ENCODE peak calls at places on chromosomes 16 and 17, in ten cellular contexts. Y is progenitor cell of endocrine pancreas, K is sigmoid colon, I is astrocyte of the spinal cord, C is cardiac muscle cell, A is AG04450, V is breast epithelium, Q is lower leg skin, B is stomach, N is transverse colon. J is an unnamed sample.

GRCh38 chr16:10972956-10973464 is 28.6 kb downstream of the CLEC16A start:
- DNase-seq in Y (no peak), K (no peak), I (no peak), C (no peak), A (no peak), V (no peak), Q (no peak), B (no peak), N (no peak), J (no peak)

GRCh38 chr17:32142857-32143524 is 689 bp downstream of the RHOT1 start:
- DNase-seq in Y (peak; percentile 54), K (peak; percentile 70), I (peak; percentile 55), C (peak; percentile 71), A (peak; percentile 39), V (peak; percentile 49), Q (peak; percentile 89), B (peak; percentile 88), N (peak; percentile 68), J (peak; percentile 40)

GRCh38 chr17:34840758-34841157 is 120.5 kb downstream of the CCT6B start:
- DNase-seq in Y (no peak), K (no peak), I (no peak), C (peak; percentile 10), A (no peak), V (no peak), Q (no peak), B (no peak), N (no peak), J (no peak)

GRCh38 chr17:1574697-1575471 is 12.3 kb upstream of the PITPNA start:
- DNase-seq in Y (no peak), K (no peak), I (no peak), C (no peak), A (no peak), V (no peak), Q (peak; percentile 87), B (no peak), N (no peak), J (no peak)

GRCh38 chr17:80254396-80255241 is 6.0 kb upstream of the RNF213 start:
- DNase-seq in Y (no peak), K (no peak), I (peak; percentile 85), C (peak; percentile 74), A (peak; percentile 68), V (peak; percentile 51), Q (no peak), B (peak; percentile 58), N (peak; percentile 70), J (peak; percentile 85)

GRCh38 chr16:11639925-11640899 is 28.0 kb upstream of the SNN start:
- DNase-seq in Y (no peak), K (peak; percentile 93), I (peak; percentile 91), C (peak; percentile 98), A (peak; percentile 99), V (peak; percentile 90), Q (peak; percentile 96), B (peak; percentile 73), N (peak; percentile 62), J (no peak)

GRCh38 chr17:83108709-83109108 is 29.3 kb downstream of the METRNL start:
- DNase-seq in Y (no peak), K (no peak), I (no peak), C (no peak), A (no peak), V (no peak), Q (no peak), B (no peak), N (no peak), J (no peak)

GRCh38 chr16:63789603-63790002 is 1332.3 kb downstream of the CDH11 start:
- DNase-seq in Y (no peak), K (no peak), I (no peak), C (peak; percentile 23), A (no peak), V (no peak), Q (no peak), B (no peak), N (no peak), J (peak; percentile 0)

GRCh38 chr17:36629252-36629847 is 28.0 kb downstream of the MRM1 start:
- DNase-seq in Y (peak; percentile 88), K (peak; percentile 83), I (peak; percentile 51), C (peak; percentile 75), A (peak; percentile 33), V (peak; percentile 36), Q (peak; percentile 95), B (peak; percentile 79), N (peak; percentile 80), J (peak; percentile 85)

GRCh38 chr16:12207939-12208338 is 231.4 kb downstream of the SNX29 start:
- DNase-seq in Y (no peak), K (no peak), I (no peak), C (no peak), A (no peak), V (no peak), Q (no peak), B (no peak), N (no peak), J (no peak)

GRCh38 chr17:50630524-50631194 is 4.0 kb upstream of the ABCC3 start:
- DNase-seq in Y (peak; percentile 56), K (no peak), I (no peak), C (peak; percentile 23), A (no peak), V (peak; percentile 60), Q (no peak), B (peak; percentile 92), N (peak; percentile 94), J (peak; percentile 72)

DNA sequence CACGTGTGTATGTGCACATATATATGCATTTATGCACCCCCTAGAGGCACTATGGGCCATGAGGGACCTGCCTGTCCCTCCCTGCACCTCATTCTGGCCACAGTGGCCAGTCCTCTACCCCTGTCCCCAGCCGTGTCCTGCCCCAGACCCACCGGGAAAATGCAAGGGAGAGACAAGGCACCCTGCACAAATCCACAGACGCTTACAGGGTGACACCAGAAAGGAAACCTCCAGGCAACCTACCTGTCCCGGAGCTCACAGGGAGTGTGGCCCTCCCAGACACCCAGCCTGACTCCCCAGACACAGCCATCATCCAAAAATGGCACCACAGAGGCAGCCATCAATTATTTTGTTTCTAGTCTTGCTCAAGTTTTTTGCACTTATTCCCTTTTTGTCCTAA is 440.4 kb downstream of the SOX9 start:
- DNase-seq in Y (no peak), K (no peak), I (no peak), C (no peak), A (no peak), V (no peak), Q (no peak), B (no peak), N (no peak), J (no peak)
- TF ChIP-seq CTCF in Y (no peak), K (no peak), I (no peak), C (no peak), A (no peak), V (no peak), Q (no peak), B (no peak), N (no peak), J (no peak)

DNA sequence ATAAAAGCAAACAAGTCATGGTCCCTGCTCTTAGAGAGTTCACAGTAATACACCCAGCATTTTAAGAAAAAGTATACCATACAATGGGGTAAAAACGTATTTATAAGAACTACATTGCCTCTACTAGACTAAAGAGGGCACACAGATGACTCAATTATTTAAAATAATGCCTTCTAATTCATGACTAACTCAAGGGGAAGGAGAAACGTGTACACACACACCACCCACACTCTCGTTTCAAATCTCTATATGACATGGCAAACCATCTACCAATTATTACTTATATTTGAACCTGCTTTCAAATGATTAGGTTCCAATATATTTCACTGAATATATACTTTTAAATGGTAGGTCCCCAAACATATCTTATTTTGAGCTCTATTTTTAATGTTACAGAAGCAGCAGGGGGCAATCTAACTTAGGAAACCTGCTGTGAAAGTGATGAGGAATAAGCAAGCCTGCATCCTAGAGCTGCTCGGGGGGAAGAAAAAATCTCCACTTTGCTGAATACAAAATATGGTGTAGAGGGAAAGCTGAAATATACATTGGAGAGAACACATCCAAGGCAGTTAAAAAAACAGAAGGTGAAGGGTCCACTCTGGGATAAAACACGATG is 232.4 kb upstream of the PSMD7 start:
- DNase-seq in Y (no peak), K (no peak), I (no peak), C (peak; percentile 4), A (no peak), V (no peak), Q (no peak), B (no peak), N (no peak), J (no peak)
- TF ChIP-seq CTCF in Y (no peak), K (no peak), I (no peak), C (no peak), A (peak; percentile 34), V (no peak), Q (no peak), B (no peak), N (no peak), J (no peak)

DNA sequence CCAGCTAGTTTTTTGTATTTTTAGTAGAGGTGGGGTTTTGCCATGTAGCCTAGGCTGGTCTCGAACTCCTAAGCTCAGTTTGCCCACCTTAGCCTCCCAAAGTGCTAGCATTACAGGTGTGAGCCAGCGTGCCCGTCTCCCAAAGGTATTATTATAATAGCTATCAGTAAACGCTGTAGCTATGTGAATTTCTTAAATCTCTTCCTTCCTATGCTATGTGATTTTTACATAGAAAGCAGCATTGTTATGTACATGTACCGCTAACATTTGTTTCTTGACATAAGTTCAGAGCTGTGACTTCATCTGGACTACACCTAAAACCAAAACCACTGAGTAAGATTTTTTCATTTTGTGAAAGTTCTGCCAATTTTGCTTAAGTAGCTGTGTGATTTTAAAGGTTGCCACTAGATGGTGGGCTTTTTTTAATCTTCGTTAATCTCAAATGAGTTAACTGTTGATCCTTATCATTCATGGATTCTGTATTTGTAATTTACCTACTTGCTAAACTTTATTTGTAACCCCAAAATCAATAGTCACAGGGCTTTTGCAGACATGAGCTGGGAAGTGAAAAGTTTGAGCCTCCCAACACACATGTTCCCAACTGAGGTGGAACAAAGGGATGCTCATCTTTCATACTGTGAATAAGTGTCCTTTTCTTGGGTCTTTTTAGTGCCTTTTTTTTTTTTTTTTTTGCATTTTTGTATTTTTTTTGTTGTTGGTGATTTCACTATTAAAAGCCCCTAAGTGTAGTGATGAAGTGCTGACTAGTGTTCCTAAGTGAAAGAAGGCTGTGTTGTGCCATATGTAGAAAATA is 21.9 kb downstream of the PRKAR1A start:
- DNase-seq in Y (no peak), K (no peak), I (peak; percentile 61), C (peak; percentile 47), A (no peak), V (no peak), Q (no peak), B (no peak), N (no peak), J (no peak)
- TF ChIP-seq CTCF in Y (peak; percentile 55), K (no peak), I (peak; percentile 47), C (peak; percentile 40), A (peak; percentile 57), V (no peak), Q (no peak), B (peak; percentile 14), N (peak; percentile 25), J (peak; percentile 51)

DNA sequence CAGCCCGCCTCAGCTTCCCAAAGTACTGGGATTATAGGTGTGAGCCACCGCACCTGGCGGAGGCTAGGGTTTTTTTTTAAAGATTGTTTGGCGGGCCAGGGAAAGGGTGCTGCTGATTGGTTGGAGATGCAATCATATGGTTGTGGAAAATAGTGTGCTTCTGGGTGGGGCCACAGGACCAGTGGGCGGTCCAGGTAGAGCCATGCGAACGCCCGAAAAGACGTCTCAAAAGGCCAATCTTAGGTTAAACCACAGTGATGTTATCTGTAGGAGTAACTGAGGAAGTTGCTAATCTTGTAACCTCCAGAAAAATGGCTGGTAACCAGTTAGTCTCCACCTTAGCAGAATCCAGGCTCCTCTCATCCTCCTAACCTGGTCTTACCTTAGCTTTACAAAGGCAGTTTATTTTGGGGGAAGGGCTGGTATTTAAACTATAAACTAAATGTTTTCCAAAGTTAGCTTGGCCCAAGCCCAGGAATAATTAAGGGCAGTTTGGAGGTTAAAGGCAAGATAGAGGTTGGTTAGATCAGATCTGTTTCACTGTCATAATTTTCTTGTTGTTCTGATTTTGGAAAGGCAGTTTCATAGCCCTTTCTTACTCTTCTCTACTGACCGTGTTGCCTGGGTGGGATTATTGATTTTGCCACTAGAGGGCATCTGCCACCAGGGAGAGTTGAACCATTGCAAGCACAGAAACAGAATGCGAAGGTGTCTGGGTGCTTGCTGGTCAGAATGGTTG is 111.0 kb downstream of the PLCG2 start:
- DNase-seq in Y (peak; percentile 51), K (no peak), I (peak; percentile 65), C (peak; percentile 75), A (peak; percentile 20), V (peak; percentile 45), Q (no peak), B (peak; percentile 66), N (peak; percentile 54), J (peak; percentile 70)
- TF ChIP-seq CTCF in Y (peak; percentile 83), K (peak; percentile 77), I (peak; percentile 95), C (peak; percentile 95), A (peak; percentile 94), V (peak; percentile 39), Q (peak; percentile 65), B (peak; percentile 74), N (peak; percentile 71), J (peak; percentile 78)